ENCODE peak calls at places on chromosomes 6 and 20, in seven cellular contexts. One of them, this sample, is unnamed.

GRCh38 chr6:47235964-47236760 is 73.5 kb downstream of the TNFRSF21 start:
- DNase-seq in lung: no peak
- DNase-seq in GM12864: no peak
- DNase-seq in AG04450: no peak
- DNase-seq in astrocyte: no peak
- DNase-seq in WTC11: no peak
- DNase-seq in H1: no peak
- DNase-seq in this sample: no peak

GRCh38 chr20:4006640-4007039 is 8.7 kb downstream of the RNF24 start:
- DNase-seq in astrocyte: peak; percentile 49
- DNase-seq in H1: no peak
- DNase-seq in WTC11: no peak
- DNase-seq in lung: no peak
- DNase-seq in AG04450: no peak
- DNase-seq in GM12864: no peak
- DNase-seq in this sample: no peak

GRCh38 chr6:45265246-45265645 is 62.9 kb upstream of the RUNX2 start:
- DNase-seq in AG04450: no peak
- DNase-seq in H1: no peak
- DNase-seq in GM12864: no peak
- DNase-seq in astrocyte: no peak
- DNase-seq in lung: no peak
- DNase-seq in WTC11: no peak
- DNase-seq in this sample: no peak

GRCh38 chr6:44342489-44342888 is at the start of gene SPATS1:
- DNase-seq in H1: no peak
- DNase-seq in astrocyte: no peak
- DNase-seq in GM12864: no peak
- DNase-seq in lung: no peak
- DNase-seq in AG04450: no peak
- DNase-seq in WTC11: peak; percentile 71
- DNase-seq in this sample: no peak

GRCh38 chr20:10339609-10340008 is 94.4 kb downstream of the MKKS start:
- DNase-seq in lung: no peak
- DNase-seq in AG04450: no peak
- DNase-seq in GM12864: no peak
- DNase-seq in WTC11: no peak
- DNase-seq in astrocyte: no peak
- DNase-seq in H1: no peak
- DNase-seq in this sample: no peak

GRCh38 chr6:5084787-5085637 is at the start of gene PPP1R3G:
- DNase-seq in H1: no peak
- DNase-seq in WTC11: peak; percentile 44
- DNase-seq in GM12864: no peak
- DNase-seq in AG04450: no peak
- DNase-seq in astrocyte: peak; percentile 59
- DNase-seq in lung: no peak
- DNase-seq in this sample: peak; percentile 68

GRCh38 chr6:48664850-48665249 is 553.9 kb upstream of the PTCHD4 start:
- DNase-seq in lung: no peak
- DNase-seq in AG04450: peak; percentile 3
- DNase-seq in H1: no peak
- DNase-seq in GM12864: no peak
- DNase-seq in WTC11: no peak
- DNase-seq in astrocyte: peak; percentile 86
- DNase-seq in this sample: no peak

GRCh38 chr20:46282669-46283068 is 25.6 kb downstream of the CDH22 start:
- DNase-seq in GM12864: no peak
- DNase-seq in lung: no peak
- DNase-seq in astrocyte: no peak
- DNase-seq in AG04450: no peak
- DNase-seq in H1: no peak
- DNase-seq in WTC11: no peak
- DNase-seq in this sample: no peak

GRCh38 chr20:17557675-17558006 is 12.2 kb upstream of the DSTN start:
- DNase-seq in AG04450: peak; percentile 70
- DNase-seq in WTC11: no peak
- DNase-seq in lung: peak; percentile 47
- DNase-seq in GM12864: no peak
- DNase-seq in H1: no peak
- DNase-seq in astrocyte: peak; percentile 92
- DNase-seq in this sample: no peak

GRCh38 chr6:107641500-107641931 is 151.6 kb downstream of the SOBP start:
- DNase-seq in H1: no peak
- DNase-seq in AG04450: no peak
- DNase-seq in lung: peak; percentile 71
- DNase-seq in WTC11: no peak
- DNase-seq in GM12864: no peak
- DNase-seq in astrocyte: no peak
- DNase-seq in this sample: no peak

GRCh38 chr6:127146935-127147334 is 28.5 kb downstream of the RSPO3 start:
- DNase-seq in WTC11: peak; percentile 12
- DNase-seq in lung: no peak
- DNase-seq in GM12864: no peak
- DNase-seq in AG04450: peak; percentile 32
- DNase-seq in astrocyte: peak; percentile 98
- DNase-seq in H1: peak; percentile 10
- DNase-seq in this sample: no peak

GRCh38 chr20:51481311-51481997 is 61.1 kb downstream of the NFATC2 start:
- DNase-seq in H1: no peak
- DNase-seq in lung: no peak
- DNase-seq in AG04450: no peak
- DNase-seq in astrocyte: no peak
- DNase-seq in WTC11: no peak
- DNase-seq in GM12864: peak; percentile 27
- DNase-seq in this sample: peak; percentile 48

GRCh38 chr20:51484141-51484815 is 58.2 kb downstream of the NFATC2 start:
- DNase-seq in GM12864: no peak
- DNase-seq in H1: no peak
- DNase-seq in lung: no peak
- DNase-seq in AG04450: no peak
- DNase-seq in WTC11: no peak
- DNase-seq in astrocyte: no peak
- DNase-seq in this sample: no peak

GRCh38 chr20:51486197-51487005 is 56.1 kb downstream of the NFATC2 start:
- DNase-seq in lung: no peak
- DNase-seq in WTC11: no peak
- DNase-seq in astrocyte: peak; percentile 79
- DNase-seq in GM12864: no peak
- DNase-seq in AG04450: peak; percentile 37
- DNase-seq in H1: no peak
- DNase-seq in this sample: no peak

GRCh38 chr20:51480507-51481270 is 61.8 kb downstream of the NFATC2 start:
- DNase-seq in GM12864: peak; percentile 57
- DNase-seq in WTC11: no peak
- DNase-seq in lung: no peak
- DNase-seq in astrocyte: no peak
- DNase-seq in H1: no peak
- DNase-seq in AG04450: no peak
- DNase-seq in this sample: peak; percentile 64

DNA sequence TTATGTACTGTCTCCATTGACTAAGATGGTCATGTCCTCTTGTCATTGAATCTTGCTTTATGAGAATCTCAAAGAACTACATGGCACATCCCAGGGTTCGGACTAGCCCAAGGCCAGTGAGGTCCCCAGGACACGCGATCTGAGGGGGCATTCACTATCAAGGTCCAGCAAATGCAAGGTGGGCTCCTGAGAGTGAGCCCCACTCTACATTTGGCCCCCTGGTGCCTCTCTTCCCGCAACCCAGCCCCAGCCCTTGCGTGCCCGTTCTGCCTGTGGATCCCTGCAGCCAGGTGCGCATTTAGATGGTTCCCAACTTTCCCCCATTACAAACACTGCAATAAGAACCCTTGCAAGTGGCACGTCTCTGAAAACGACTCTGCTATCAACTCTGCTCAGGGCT is 59.7 kb downstream of the NFATC2 start:
- DNase-seq in AG04450: no peak
- DNase-seq in GM12864: no peak
- DNase-seq in WTC11: no peak
- DNase-seq in lung: no peak
- DNase-seq in astrocyte: no peak
- DNase-seq in H1: no peak
- DNase-seq in this sample: no peak
- TF ChIP-seq CTCF in AG04450: no peak
- TF ChIP-seq CTCF in GM12864: no peak
- TF ChIP-seq CTCF in WTC11: no peak
- TF ChIP-seq CTCF in lung: no peak
- TF ChIP-seq CTCF in astrocyte: no peak
- TF ChIP-seq CTCF in H1: no peak
- TF ChIP-seq CTCF in this sample: no peak

GRCh38 chr6:150905769-150906168 is 40.3 kb downstream of the MTHFD1L start:
- DNase-seq in GM12864: no peak
- DNase-seq in lung: no peak
- DNase-seq in H1: no peak
- DNase-seq in astrocyte: no peak
- DNase-seq in WTC11: peak; percentile 19
- DNase-seq in AG04450: no peak
- DNase-seq in this sample: no peak
- TF ChIP-seq CTCF in GM12864: peak; percentile 51
- TF ChIP-seq CTCF in lung: no peak
- TF ChIP-seq CTCF in H1: peak; percentile 66
- TF ChIP-seq CTCF in astrocyte: peak; percentile 26
- TF ChIP-seq CTCF in WTC11: peak; percentile 62
- TF ChIP-seq CTCF in AG04450: peak; percentile 29
- TF ChIP-seq CTCF in this sample: peak; percentile 17

GRCh38 chr6:169639653-169640278 is 62.1 kb downstream of the WDR27 start:
- DNase-seq in astrocyte: no peak
- DNase-seq in WTC11: no peak
- DNase-seq in AG04450: no peak
- DNase-seq in GM12864: no peak
- DNase-seq in H1: no peak
- DNase-seq in lung: no peak
- DNase-seq in this sample: no peak
- TF ChIP-seq CTCF in astrocyte: no peak
- TF ChIP-seq CTCF in WTC11: no peak
- TF ChIP-seq CTCF in AG04450: no peak
- TF ChIP-seq CTCF in GM12864: no peak
- TF ChIP-seq CTCF in H1: no peak
- TF ChIP-seq CTCF in lung: no peak
- TF ChIP-seq CTCF in this sample: no peak

GRCh38 chr6:104766601-104767000 is 93.1 kb downstream of the HACE1 start:
- DNase-seq in H1: no peak
- DNase-seq in AG04450: no peak
- DNase-seq in astrocyte: no peak
- DNase-seq in lung: no peak
- DNase-seq in GM12864: no peak
- DNase-seq in WTC11: no peak
- DNase-seq in this sample: no peak

GRCh38 chr6:104768906-104769305 is 90.8 kb downstream of the HACE1 start:
- DNase-seq in astrocyte: no peak
- DNase-seq in AG04450: no peak
- DNase-seq in lung: no peak
- DNase-seq in GM12864: no peak
- DNase-seq in H1: no peak
- DNase-seq in WTC11: no peak
- DNase-seq in this sample: no peak

GRCh38 chr6:104771258-104771832 is 88.4 kb downstream of the HACE1 start:
- DNase-seq in astrocyte: peak; percentile 8
- DNase-seq in H1: no peak
- DNase-seq in lung: no peak
- DNase-seq in AG04450: no peak
- DNase-seq in GM12864: no peak
- DNase-seq in WTC11: no peak
- DNase-seq in this sample: peak; percentile 18
- TF ChIP-seq CTCF in astrocyte: peak; percentile 58
- TF ChIP-seq CTCF in H1: no peak
- TF ChIP-seq CTCF in lung: peak; percentile 39
- TF ChIP-seq CTCF in AG04450: peak; percentile 50
- TF ChIP-seq CTCF in GM12864: no peak
- TF ChIP-seq CTCF in WTC11: peak; percentile 56
- TF ChIP-seq CTCF in this sample: no peak